ENCODE peak calls at places on chromosomes 11 and 22, in nine cellular contexts. P is hippocampal formation; E is neuronal stem cell; J is T-cell; W is NCI-H2029 treated with DMSO at 0.1 percent for 48 hours; F is stimulated activated naive CD8-positive, alpha-beta T cell treated with anti-CD3 and anti-CD28 coated beads, Interleukin-15, Interleukin-2, amounts not matched to agents 100 U/mL and 50 U/mL, for 24 hours; X is activated naive CD8-positive, alpha-beta T cell treated with anti-CD3 and anti-CD28 coated beads for 36 hours; K is activated T-helper 9 cell treated with anti-CD3 and anti-CD28 coated beads, Interleukin-2, amount 50 U/mL, for 16 hours; R is HCT116. O is an unnamed sample.
A peak's percentile ranks its signal among the peaks of the same experiment; 100 is the strongest.

GRCh38 chr11:5380740-5381342 is 2.8 kb upstream of the OR51M1 start:
- DNase-seq in P (peak; percentile 21), E (peak; percentile 58), J (no peak), W (peak; percentile 34), F (peak; percentile 35), X (peak; percentile 27), K (no peak), R (peak; percentile 36), O (no peak)

GRCh38 chr11:1081601-1082311 is 7.1 kb downstream of the MUC2 start:
- DNase-seq in P (no peak), E (no peak), J (no peak), W (no peak), F (no peak), X (no peak), K (no peak), R (no peak), O (no peak)

GRCh38 chr11:1453611-1454386 is 32.8 kb downstream of the MOB2 start:
- DNase-seq in P (no peak), E (no peak), J (peak; percentile 6), W (no peak), F (peak; percentile 11), X (peak; percentile 31), K (no peak), R (no peak), O (no peak)

GRCh38 chr22:43449205-43449830 is 37.5 kb downstream of the MPPED1 start:
- DNase-seq in P (no peak), E (no peak), J (no peak), W (no peak), F (no peak), X (no peak), K (no peak), R (no peak), O (no peak)

GRCh38 chr22:44620129-44620840 is 81.7 kb upstream of the PRR5 start:
- DNase-seq in P (no peak), E (peak; percentile 89), J (peak; percentile 82), W (no peak), F (peak; percentile 84), X (peak; percentile 85), K (peak; percentile 61), R (no peak), O (no peak)

GRCh38 chr11:47007579-47007978 is 71.0 kb downstream of the CSTPP1 start:
- DNase-seq in P (no peak), E (no peak), J (no peak), W (no peak), F (no peak), X (no peak), K (no peak), R (no peak), O (no peak)

GRCh38 chr11:8332196-8332595 is 68.5 kb upstream of the LMO1 start:
- DNase-seq in P (no peak), E (no peak), J (no peak), W (no peak), F (no peak), X (no peak), K (no peak), R (no peak), O (no peak)

GRCh38 chr11:126139541-126140091 is 71.8 kb downstream of the RPUSD4 start:
- DNase-seq in P (no peak), E (no peak), J (no peak), W (no peak), F (no peak), X (no peak), K (no peak), R (no peak), O (no peak)

GRCh38 chr22:50622723-50623327 is 5.1 kb downstream of the ARSA start:
- DNase-seq in P (no peak), E (no peak), J (no peak), W (peak; percentile 57), F (no peak), X (no peak), K (no peak), R (peak; percentile 67), O (no peak)